ENCODE peak calls at places on chromosome 5, in ten cellular contexts. M, Z, R, C, D, E, B, V, Y and W are unnamed samples.

GRCh38 chr5:76372320-76373054 is 30.6 kb upstream of the IQGAP2 start:
- DNase-seq in M (no peak), Z (peak; percentile 48), R (peak; percentile 70), C (no peak), D (peak; percentile 91), E (no peak), B (no peak), V (peak; percentile 15), Y (peak; percentile 81), W (no peak)

GRCh38 chr5:97229196-97229595 is 46.1 kb upstream of the RIOK2 start:
- DNase-seq in M (no peak), Z (no peak), R (no peak), C (no peak), D (peak; percentile 41), E (no peak), B (no peak), V (no peak), Y (no peak), W (no peak)

GRCh38 chr5:157744055-157745011 is 821 bp downstream of the LSM11 start:
- DNase-seq in M (peak; percentile 68), Z (no peak), R (peak; percentile 53), C (no peak), D (no peak), E (no peak), B (peak; percentile 43), V (no peak), Y (no peak), W (no peak)

GRCh38 chr5:76256116-76256889 is 146.8 kb upstream of the IQGAP2 start:
- DNase-seq in M (no peak), Z (peak; percentile 24), R (peak; percentile 81), C (peak; percentile 50), D (peak; percentile 62), E (peak; percentile 58), B (peak; percentile 60), V (peak; percentile 78), Y (peak; percentile 10), W (peak; percentile 85)

GRCh38 chr5:179873711-179874110 is 15.1 kb upstream of the MRNIP start:
- DNase-seq in M (no peak), Z (no peak), R (no peak), C (no peak), D (no peak), E (no peak), B (no peak), V (no peak), Y (no peak), W (no peak)

GRCh38 chr5:33343661-33344327 is 97.0 kb upstream of the TARS1 start:
- DNase-seq in M (no peak), Z (no peak), R (no peak), C (no peak), D (peak; percentile 73), E (no peak), B (no peak), V (no peak), Y (peak; percentile 89), W (no peak)

GRCh38 chr5:29516224-29516623 is 1677.3 kb upstream of the CDH6 start:
- DNase-seq in M (no peak), Z (no peak), R (no peak), C (no peak), D (no peak), E (no peak), B (no peak), V (no peak), Y (no peak), W (no peak)

GRCh38 chr5:156326718-156327259 is at the start of gene SGCD:
- DNase-seq in M (peak; percentile 88), Z (peak; percentile 94), R (no peak), C (peak; percentile 39), D (no peak), E (no peak), B (peak; percentile 51), V (peak; percentile 45), Y (peak; percentile 20), W (peak; percentile 80)

GRCh38 chr5:141973871-141974595 is 5.1 kb downstream of the RNF14 start:
- DNase-seq in M (no peak), Z (no peak), R (no peak), C (no peak), D (peak; percentile 19), E (no peak), B (no peak), V (no peak), Y (no peak), W (no peak)

GRCh38 chr5:61329729-61330128 is 2.3 kb upstream of the ZSWIM6 start:
- DNase-seq in M (no peak), Z (no peak), R (peak; percentile 60), C (no peak), D (no peak), E (no peak), B (no peak), V (no peak), Y (no peak), W (no peak)

GRCh38 chr5:134103998-134104612 is 10.4 kb upstream of the TCF7 start:
- DNase-seq in M (peak; percentile 27), Z (no peak), R (no peak), C (no peak), D (no peak), E (no peak), B (no peak), V (no peak), Y (no peak), W (no peak)

GRCh38 chr5:67268233-67269011 is 71.8 kb upstream of the CD180 start:
- DNase-seq in M (peak; percentile 81), Z (peak; percentile 88), R (no peak), C (peak; percentile 59), D (peak; percentile 85), E (peak; percentile 71), B (peak; percentile 54), V (peak; percentile 93), Y (peak; percentile 89), W (peak; percentile 97)

GRCh38 chr5:110371011-110371724 is 355.3 kb downstream of the TMEM232 start:
- DNase-seq in M (no peak), Z (no peak), R (no peak), C (no peak), D (no peak), E (no peak), B (no peak), V (no peak), Y (no peak), W (no peak)

GRCh38 chr5:143008809-143009521 is 238.8 kb downstream of the ARHGAP26 start:
- DNase-seq in M (no peak), Z (peak; percentile 93), R (peak; percentile 46), C (no peak), D (peak; percentile 100), E (no peak), B (no peak), V (no peak), Y (peak; percentile 97), W (peak; percentile 80)

GRCh38 chr5:168299372-168299771 is 7.9 kb downstream of the WWC1 start:
- DNase-seq in M (no peak), Z (no peak), R (no peak), C (no peak), D (no peak), E (no peak), B (no peak), V (no peak), Y (no peak), W (no peak)

GRCh38 chr5:121019734-121020133 is 555.6 kb downstream of the PRR16 start:
- DNase-seq in M (no peak), Z (no peak), R (no peak), C (no peak), D (no peak), E (no peak), B (no peak), V (no peak), Y (no peak), W (no peak)

GRCh38 chr5:149313151-149313841 is 32.0 kb upstream of the GRPEL2 start:
- DNase-seq in M (no peak), Z (no peak), R (no peak), C (no peak), D (no peak), E (no peak), B (no peak), V (no peak), Y (no peak), W (no peak)

GRCh38 chr5:55104966-55105701 is 2.7 kb downstream of the GZMA start:
- DNase-seq in M (no peak), Z (no peak), R (no peak), C (no peak), D (no peak), E (no peak), B (no peak), V (no peak), Y (no peak), W (no peak)

GRCh38 chr5:137096149-137097103 is 402.7 kb downstream of the SPOCK1 start:
- DNase-seq in M (no peak), Z (no peak), R (no peak), C (no peak), D (peak; percentile 57), E (no peak), B (no peak), V (no peak), Y (no peak), W (no peak)

GRCh38 chr5:174816858-174817257 is 92.5 kb downstream of the MSX2 start:
- DNase-seq in M (no peak), Z (no peak), R (no peak), C (no peak), D (no peak), E (no peak), B (no peak), V (no peak), Y (no peak), W (no peak)